ENCODE peak calls at places on chromosome 5, in five cellular contexts. Y, E, N, K and I are unnamed samples.
A peak's percentile ranks its signal among the peaks of the same experiment; 100 is the strongest.

GRCh38 chr5:112929336-112930081 is 7.5 kb upstream of the REEP5 start:
- DNase-seq in Y (no peak), E (no peak), N (no peak), K (no peak), I (no peak)

GRCh38 chr5:156479864-156480263 is 152.9 kb downstream of the SGCD start:
- DNase-seq in Y (no peak), E (no peak), N (no peak), K (no peak), I (no peak)

GRCh38 chr5:167665841-167666375 is 625.5 kb upstream of the WWC1 start:
- DNase-seq in Y (no peak), E (no peak), N (no peak), K (no peak), I (no peak)

GRCh38 chr5:51382759-51383493 is at the start of gene ISL1:
- DNase-seq in Y (peak; percentile 89), E (no peak), N (no peak), K (no peak), I (no peak)

GRCh38 chr5:179680014-179680779 is 637 bp downstream of the CBY3 start:
- DNase-seq in Y (no peak), E (no peak), N (no peak), K (no peak), I (no peak)

GRCh38 chr5:88610586-88610985 is 272.4 kb downstream of the MEF2C start:
- DNase-seq in Y (no peak), E (no peak), N (no peak), K (no peak), I (no peak)

GRCh38 chr5:63055421-63055820 is 476.8 kb downstream of the LRRC70 start:
- DNase-seq in Y (no peak), E (no peak), N (no peak), K (no peak), I (no peak)

GRCh38 chr5:149322518-149322917 is 22.8 kb upstream of the GRPEL2 start:
- DNase-seq in Y (no peak), E (no peak), N (no peak), K (no peak), I (no peak)

GRCh38 chr5:93189707-93190120 is 391.3 kb downstream of the NR2F1-AS1 start:
- DNase-seq in Y (peak; percentile 93), E (no peak), N (no peak), K (no peak), I (no peak)

GRCh38 chr5:175448276-175448675 is 4.3 kb upstream of the DRD1 start:
- DNase-seq in Y (no peak), E (no peak), N (no peak), K (no peak), I (no peak)

GRCh38 chr5:15598294-15598902 is 98.4 kb downstream of the FBXL7 start:
- DNase-seq in Y (peak; percentile 21), E (no peak), N (no peak), K (no peak), I (no peak)

GRCh38 chr5:17355585-17356346 is 138.3 kb downstream of the BASP1 start:
- DNase-seq in Y (no peak), E (no peak), N (no peak), K (no peak), I (no peak)

GRCh38 chr5:102975457-102976182 is 144.3 kb downstream of the GIN1 start:
- DNase-seq in Y (no peak), E (no peak), N (no peak), K (no peak), I (no peak)

GRCh38 chr5:75465480-75465879 is 45.9 kb downstream of the CERT1 start:
- DNase-seq in Y (peak; percentile 13), E (no peak), N (peak; percentile 53), K (no peak), I (no peak)

GRCh38 chr5:80082731-80083114 is 47.6 kb downstream of the THBS4 start:
- DNase-seq in Y (peak; percentile 12), E (peak; percentile 91), N (peak; percentile 39), K (peak; percentile 47), I (peak; percentile 87)

GRCh38 chr5:73311291-73312110 is 137.1 kb downstream of the FOXD1 start:
- DNase-seq in Y (no peak), E (peak; percentile 83), N (no peak), K (no peak), I (no peak)

GRCh38 chr5:146208916-146209522 is 5.6 kb downstream of the RBM27 start:
- DNase-seq in Y (no peak), E (no peak), N (no peak), K (no peak), I (no peak)

GRCh38 chr5:65800775-65801174 is 78.8 kb downstream of the NLN start:
- DNase-seq in Y (no peak), E (no peak), N (no peak), K (no peak), I (no peak)

GRCh38 chr5:52443187-52443586 is 344.5 kb upstream of the ITGA1 start:
- DNase-seq in Y (no peak), E (no peak), N (no peak), K (no peak), I (no peak)

GRCh38 chr5:33901176-33901575 is 9.4 kb upstream of the ADAMTS12 start:
- DNase-seq in Y (no peak), E (no peak), N (no peak), K (no peak), I (no peak)

GRCh38 chr5:124395287-124395686 is 351.2 kb downstream of the ZNF608 start:
- DNase-seq in Y (no peak), E (no peak), N (peak; percentile 35), K (no peak), I (no peak)

GRCh38 chr5:169970911-169971436 is 9.3 kb downstream of the INSYN2B start:
- DNase-seq in Y (peak; percentile 93), E (peak; percentile 82), N (no peak), K (no peak), I (peak; percentile 78)

GRCh38 chr5:66987126-66987525 is 209.5 kb downstream of the CD180 start:
- DNase-seq in Y (no peak), E (no peak), N (no peak), K (no peak), I (no peak)

GRCh38 chr5:179866241-179867078 is 7.8 kb upstream of the MRNIP start:
- DNase-seq in Y (peak; percentile 12), E (no peak), N (peak; percentile 60), K (no peak), I (peak; percentile 60)

GRCh38 chr5:159504106-159504856 is 174.0 kb upstream of the IL12B start:
- DNase-seq in Y (no peak), E (no peak), N (no peak), K (no peak), I (no peak)

GRCh38 chr5:157915638-157916037 is 56.7 kb upstream of the CLINT1 start:
- DNase-seq in Y (no peak), E (peak; percentile 92), N (peak; percentile 92), K (no peak), I (peak; percentile 84)

GRCh38 chr5:179484201-179484600 is 66.2 kb upstream of the RUFY1 start:
- DNase-seq in Y (no peak), E (no peak), N (no peak), K (no peak), I (peak; percentile 45)

GRCh38 chr5:19987594-19988345 is at the start of gene CDH18:
- DNase-seq in Y (no peak), E (peak; percentile 68), N (peak; percentile 91), K (no peak), I (peak; percentile 58)

GRCh38 chr5:174000078-174000477 is 11.1 kb downstream of the C5orf47 start:
- DNase-seq in Y (no peak), E (no peak), N (no peak), K (no peak), I (no peak)